ENCODE peak calls at places on chromosome 21, in five cellular contexts. N is glutamatergic neuron, A is NCI-H748 treated with DMSO at 0.1 percent for 48 hours, Q is DMS153, Z is NB4. C is an unnamed sample.
A peak's percentile ranks its signal among the peaks of the same experiment; 100 is the strongest.

GRCh38 chr21:37204580-37204979 is 62.6 kb downstream of the VPS26C start:
- DNase-seq in N (no peak), Q (no peak), Z (no peak), A (no peak), C (no peak)

GRCh38 chr21:20814090-20814489 is 184.1 kb upstream of the NCAM2 start:
- DNase-seq in Q (no peak), N (no peak), Z (no peak), A (no peak), C (no peak)

GRCh38 chr21:29221259-29221744 is 77.4 kb upstream of the BACH1 start:
- DNase-seq in N (no peak), A (no peak), Q (no peak), Z (no peak), C (no peak)

GRCh38 chr21:42456457-42456856 is 39.6 kb downstream of the RSPH1 start:
- DNase-seq in A (no peak), Z (peak; percentile 62), N (no peak), Q (peak; percentile 37), C (no peak)

GRCh38 chr21:16195896-16196443 is 466.2 kb downstream of the USP25 start:
- DNase-seq in A (no peak), N (no peak), Z (no peak), Q (no peak), C (no peak)

GRCh38 chr21:42515708-42516502 is 2.3 kb downstream of the SLC37A1 start:
- DNase-seq in A (peak; percentile 84), Z (no peak), Q (peak; percentile 61), N (no peak), C (peak; percentile 86)

GRCh38 chr21:45556645-45557601 is 14.7 kb upstream of the SLC19A1 start:
- DNase-seq in N (peak; percentile 17), A (no peak), Z (peak; percentile 73), Q (no peak), C (no peak)

GRCh38 chr21:45631540-45631939 is 12.0 kb upstream of the PCBP3 start:
- DNase-seq in N (no peak), Z (no peak), A (no peak), Q (no peak), C (no peak)

GRCh38 chr21:44969965-44970755 is 30.3 kb downstream of the SLX9 start:
- DNase-seq in Q (no peak), A (no peak), Z (peak; percentile 71), N (no peak), C (no peak)

GRCh38 chr21:36859744-36860501 is 106.5 kb downstream of the HLCS start:
- DNase-seq in N (no peak), Z (peak; percentile 90), Q (no peak), A (no peak), C (no peak)

GRCh38 chr21:16945580-16945979 is 567.3 kb upstream of the CXADR start:
- DNase-seq in Q (no peak), A (no peak), Z (no peak), N (no peak), C (no peak)

GRCh38 chr21:25456672-25457071 is 150.6 kb downstream of the MRPL39 start:
- DNase-seq in Q (no peak), Z (no peak), N (no peak), A (no peak), C (no peak)

GRCh38 chr21:26982767-26983166 is 15.9 kb upstream of the ADAMTS5 start:
- DNase-seq in A (no peak), Q (no peak), Z (no peak), N (no peak), C (no peak)

GRCh38 chr21:41419921-41420862 is 5.8 kb upstream of the MX1 start:
- DNase-seq in Q (peak; percentile 60), A (no peak), N (peak; percentile 45), Z (peak; percentile 76), C (peak; percentile 56)

GRCh38 chr21:44350773-44351481 is 2.5 kb upstream of the TRPM2 start:
- DNase-seq in A (no peak), N (no peak), Z (no peak), Q (no peak), C (no peak)

GRCh38 chr21:32329776-32330175 is 31.1 kb downstream of the MRAP start:
- DNase-seq in A (no peak), Z (no peak), N (no peak), Q (no peak), C (no peak)

GRCh38 chr21:42652527-42653491 is 612 bp upstream of the PDE9A start:
- DNase-seq in A (peak; percentile 11), Q (no peak), N (peak; percentile 80), Z (no peak), C (no peak)

GRCh38 chr21:41817877-41818855 is 51.3 kb upstream of the RIPK4 start:
- DNase-seq in A (no peak), Z (no peak), Q (no peak), N (no peak), C (no peak)

GRCh38 chr21:46354518-46354917 is 30.6 kb downstream of the PCNT start:
- DNase-seq in Z (no peak), Q (no peak), A (no peak), N (no peak), C (no peak)

GRCh38 chr21:39014751-39015150 is 168.5 kb downstream of the PSMG1 start:
- DNase-seq in Z (peak; percentile 83), N (no peak), A (no peak), Q (no peak), C (no peak)

GRCh38 chr21:37220433-37220980 is 46.6 kb downstream of the VPS26C start:
- DNase-seq in Q (peak; percentile 61), Z (peak; percentile 76), A (peak; percentile 42), N (no peak), C (no peak)

GRCh38 chr21:45146801-45147200 is 72.4 kb downstream of the ADARB1 start:
- DNase-seq in Q (no peak), A (no peak), Z (no peak), N (no peak), C (no peak)

GRCh38 chr21:35145626-35146236 is 96.6 kb upstream of the RUNX1 start:
- DNase-seq in Q (no peak), N (no peak), Z (no peak), A (no peak), C (no peak)

GRCh38 chr21:41111681-41112080 is 56.3 kb upstream of the BACE2 start:
- DNase-seq in Q (no peak), A (no peak), N (no peak), Z (no peak), C (no peak)

GRCh38 chr21:35256468-35256988 is 207.4 kb upstream of the RUNX1 start:
- DNase-seq in A (peak; percentile 65), Z (no peak), N (no peak), Q (peak; percentile 93), C (peak; percentile 94)

GRCh38 chr21:38825269-38825668 is 19.5 kb downstream of the ETS2 start:
- DNase-seq in N (no peak), A (no peak), Z (no peak), Q (no peak), C (no peak)

GRCh38 chr21:45333583-45334121 is 46.0 kb upstream of the POFUT2 start:
- DNase-seq in A (no peak), Z (no peak), Q (no peak), N (no peak), C (no peak)

GRCh38 chr21:39863111-39863510 is 4.1 kb upstream of the PCP4 start:
- DNase-seq in Q (peak; percentile 87), Z (no peak), A (peak; percentile 74), N (no peak), C (peak; percentile 64)

GRCh38 chr21:15281714-15282113 is 216.9 kb upstream of the NRIP1 start:
- DNase-seq in Z (no peak), A (no peak), Q (no peak), N (no peak), C (no peak)

GRCh38 chr21:28252923-28253322 is 739.8 kb downstream of the LTN1 start:
- DNase-seq in A (no peak), Q (no peak), Z (no peak), N (no peak), C (no peak)

GRCh38 chr21:28144653-28145052 is 848.0 kb downstream of the LTN1 start:
- DNase-seq in N (no peak), Z (no peak), A (no peak), Q (no peak), C (no peak)

GRCh38 chr21:35868005-35868868 is 192.1 kb downstream of the SETD4 start:
- DNase-seq in N (no peak), A (no peak), Q (no peak), Z (peak; percentile 40), C (no peak)

GRCh38 chr21:37848721-37849490 is 67.4 kb downstream of the KCNJ6 start:
- DNase-seq in A (no peak), Z (no peak), Q (no peak), N (no peak), C (no peak)

GRCh38 chr21:44816761-44817505 is 929 bp downstream of the SUMO3 start:
- DNase-seq in Q (no peak), A (no peak), N (peak; percentile 25), Z (no peak), C (no peak)

GRCh38 chr21:37266515-37267221 is 466 bp downstream of the VPS26C start:
- DNase-seq in N (peak; percentile 71), Z (peak; percentile 64), A (peak; percentile 61), Q (no peak), C (peak; percentile 94)

GRCh38 chr21:18759267-18759666 is 355.7 kb upstream of the TMPRSS15 start:
- DNase-seq in N (no peak), A (no peak), Z (no peak), Q (no peak), C (no peak)

GRCh38 chr21:33659550-33659949 is 17.2 kb downstream of the ITSN1 start:
- DNase-seq in A (no peak), N (no peak), Z (no peak), Q (no peak), C (no peak)

GRCh38 chr21:17051054-17051453 is 461.8 kb upstream of the CXADR start:
- DNase-seq in A (no peak), N (no peak), Q (no peak), Z (no peak), C (no peak)

GRCh38 chr21:28971171-28971570 is 21.5 kb downstream of the LTN1 start:
- DNase-seq in Q (no peak), A (no peak), Z (no peak), N (no peak), C (no peak)

GRCh38 chr21:44919913-44920693 is 596 bp downstream of the ITGB2 start:
- DNase-seq in Q (no peak), Z (peak; percentile 87), A (no peak), N (peak; percentile 28), C (no peak)